ENCODE peak calls at places on chromosomes 1 and 21, in four cellular contexts. One of them, this sample, is unnamed.
A peak's percentile ranks its signal among the peaks of the same experiment; 100 is the strongest.

GRCh38 chr1:7595338-7595737 is 175.8 kb upstream of the VAMP3 start:
- DNase-seq in right lobe of liver: peak; percentile 40
- DNase-seq in HepG2: no peak
- DNase-seq in lung: no peak
- DNase-seq in this sample: no peak

GRCh38 chr1:29592261-29592615 is 355.9 kb downstream of the PTPRU start:
- DNase-seq in right lobe of liver: no peak
- DNase-seq in lung: no peak
- DNase-seq in HepG2: no peak
- DNase-seq in this sample: no peak

GRCh38 chr1:203661572-203661971 is 34.9 kb downstream of the ATP2B4 start:
- DNase-seq in right lobe of liver: peak; percentile 90
- DNase-seq in HepG2: peak; percentile 55
- DNase-seq in lung: peak; percentile 42
- DNase-seq in this sample: no peak

GRCh38 chr1:31010081-31010989 is 55.2 kb downstream of the PUM1 start:
- DNase-seq in lung: no peak
- DNase-seq in right lobe of liver: no peak
- DNase-seq in HepG2: no peak
- DNase-seq in this sample: no peak

GRCh38 chr1:82162526-82163420 is 362.0 kb downstream of the ADGRL2 start:
- DNase-seq in right lobe of liver: no peak
- DNase-seq in HepG2: no peak
- DNase-seq in lung: no peak
- DNase-seq in this sample: no peak

GRCh38 chr1:173294853-173295252 is 87.7 kb upstream of the TNFSF4 start:
- DNase-seq in lung: no peak
- DNase-seq in right lobe of liver: no peak
- DNase-seq in HepG2: no peak
- DNase-seq in this sample: no peak

GRCh38 chr21:23452384-23453083 is 2154.7 kb downstream of the MRPL39 start:
- DNase-seq in lung: no peak
- DNase-seq in HepG2: no peak
- DNase-seq in right lobe of liver: no peak
- DNase-seq in this sample: no peak

GRCh38 chr1:907611-908451 is 15.9 kb upstream of the SAMD11 start:
- DNase-seq in lung: no peak
- DNase-seq in right lobe of liver: peak; percentile 53
- DNase-seq in HepG2: no peak
- DNase-seq in this sample: no peak

GRCh38 chr1:213244664-213245091 is 193.6 kb downstream of the RPS6KC1 start:
- DNase-seq in right lobe of liver: no peak
- DNase-seq in HepG2: peak; percentile 73
- DNase-seq in lung: no peak
- DNase-seq in this sample: no peak

GRCh38 chr1:218969021-218969420 is 204.7 kb upstream of the LYPLAL1 start:
- DNase-seq in lung: no peak
- DNase-seq in HepG2: no peak
- DNase-seq in right lobe of liver: no peak
- DNase-seq in this sample: no peak

GRCh38 chr1:70542856-70543255 is 131.8 kb downstream of the CTH start:
- DNase-seq in HepG2: no peak
- DNase-seq in lung: no peak
- DNase-seq in right lobe of liver: no peak
- DNase-seq in this sample: no peak

GRCh38 chr21:36709868-36710728 is 11.2 kb downstream of the SIM2 start:
- DNase-seq in HepG2: no peak
- DNase-seq in right lobe of liver: peak; percentile 28
- DNase-seq in lung: no peak
- DNase-seq in this sample: no peak

GRCh38 chr1:944341-945325 is 14.4 kb downstream of the NOC2L start:
- DNase-seq in lung: no peak
- DNase-seq in right lobe of liver: no peak
- DNase-seq in HepG2: no peak
- DNase-seq in this sample: no peak

GRCh38 chr1:246724001-246724724 is at the start of gene SCCPDH:
- DNase-seq in HepG2: peak; percentile 39
- DNase-seq in lung: peak; percentile 73
- DNase-seq in right lobe of liver: peak; percentile 87
- DNase-seq in this sample: peak; percentile 81

GRCh38 chr1:184867866-184868585 is 106.3 kb downstream of the NIBAN1 start:
- DNase-seq in right lobe of liver: no peak
- DNase-seq in lung: no peak
- DNase-seq in HepG2: no peak
- DNase-seq in this sample: no peak
- H3K4me3 ChIP-seq in right lobe of liver: no peak overlapping the region
- H3K4me3 ChIP-seq in lung: no peak overlapping the region
- H3K4me3 ChIP-seq in HepG2: no peak overlapping the region
- H3K4me3 ChIP-seq in this sample: no peak overlapping the region

GRCh38 chr1:25068829-25069228 is 138.8 kb upstream of the RUNX3 start:
- DNase-seq in lung: no peak
- DNase-seq in HepG2: no peak
- DNase-seq in right lobe of liver: peak; percentile 11
- DNase-seq in this sample: no peak
- TF ChIP-seq CTCF in lung: no peak
- TF ChIP-seq CTCF in HepG2: no peak
- TF ChIP-seq CTCF in right lobe of liver: no peak
- TF ChIP-seq CTCF in this sample: no peak

GRCh38 chr1:180376253-180376652 is 126.1 kb downstream of the ACBD6 start:
- DNase-seq in HepG2: no peak
- DNase-seq in lung: no peak
- DNase-seq in right lobe of liver: no peak
- DNase-seq in this sample: no peak

GRCh38 chr1:180369061-180369460 is 133.3 kb downstream of the ACBD6 start:
- DNase-seq in right lobe of liver: no peak
- DNase-seq in lung: no peak
- DNase-seq in HepG2: no peak
- DNase-seq in this sample: no peak

GRCh38 chr1:180372728-180373127 is 129.6 kb downstream of the ACBD6 start:
- DNase-seq in HepG2: no peak
- DNase-seq in right lobe of liver: no peak
- DNase-seq in lung: no peak
- DNase-seq in this sample: no peak
- H3K4me3 ChIP-seq in HepG2: no peak overlapping the region
- H3K4me3 ChIP-seq in right lobe of liver: no peak overlapping the region
- H3K4me3 ChIP-seq in lung: no peak overlapping the region
- H3K4me3 ChIP-seq in this sample: no peak overlapping the region

GRCh38 chr1:107464827-107465226 is 324.0 kb downstream of the NTNG1 start:
- DNase-seq in lung: no peak
- DNase-seq in right lobe of liver: no peak
- DNase-seq in HepG2: no peak
- DNase-seq in this sample: no peak
- TF ChIP-seq CTCF in lung: no peak
- TF ChIP-seq CTCF in right lobe of liver: no peak
- TF ChIP-seq CTCF in HepG2: peak; percentile 4
- TF ChIP-seq CTCF in this sample: no peak